ENCODE peak calls at places on chromosome 20, in ten cellular contexts. Z, U, C, L, P, K, A, W, M and Q are unnamed samples.

GRCh38 chr20:36483919-36484808 is 57.2 kb upstream of the MYL9 start:
- DNase-seq in Z (no peak), U (no peak), C (no peak), L (peak; percentile 75), P (no peak), K (no peak), A (no peak), W (no peak), M (no peak), Q (no peak)

GRCh38 chr20:56427797-56428196 is 15.7 kb downstream of the CASS4 start:
- DNase-seq in Z (no peak), U (no peak), C (no peak), L (no peak), P (no peak), K (no peak), A (no peak), W (no peak), M (no peak), Q (no peak)

GRCh38 chr20:35680464-35681183 is 15.9 kb upstream of the CPNE1 start:
- DNase-seq in Z (no peak), U (no peak), C (no peak), L (no peak), P (no peak), K (no peak), A (no peak), W (no peak), M (no peak), Q (peak; percentile 15)

GRCh38 chr20:59028812-59029211 is 3.3 kb downstream of the ATP5F1E start:
- DNase-seq in Z (no peak), U (no peak), C (no peak), L (peak; percentile 25), P (no peak), K (no peak), A (no peak), W (no peak), M (no peak), Q (no peak)

GRCh38 chr20:15528386-15529111 is 1044.7 kb downstream of the KIF16B start:
- DNase-seq in Z (no peak), U (no peak), C (no peak), L (no peak), P (no peak), K (no peak), A (no peak), W (no peak), M (no peak), Q (no peak)

GRCh38 chr20:32858189-32858588 is 534 bp upstream of the EFCAB8 start:
- DNase-seq in Z (no peak), U (no peak), C (no peak), L (no peak), P (peak; percentile 11), K (no peak), A (no peak), W (no peak), M (no peak), Q (no peak)

GRCh38 chr20:41476013-41476441 is 109.4 kb upstream of the EMILIN3 start:
- DNase-seq in Z (no peak), U (no peak), C (no peak), L (peak; percentile 68), P (peak; percentile 90), K (peak; percentile 63), A (no peak), W (no peak), M (peak; percentile 40), Q (no peak)

GRCh38 chr20:56873836-56874235 is 244.7 kb downstream of the TFAP2C start:
- DNase-seq in Z (no peak), U (no peak), C (no peak), L (no peak), P (no peak), K (no peak), A (no peak), W (no peak), M (no peak), Q (no peak)

GRCh38 chr20:37758332-37758731 is 64.5 kb downstream of the CTNNBL1 start:
- DNase-seq in Z (no peak), U (no peak), C (no peak), L (no peak), P (no peak), K (no peak), A (peak; percentile 77), W (peak; percentile 9), M (no peak), Q (no peak)

GRCh38 chr20:11850901-11851300 is 66.8 kb upstream of the BTBD3 start:
- DNase-seq in Z (no peak), U (no peak), C (no peak), L (peak; percentile 68), P (peak; percentile 34), K (no peak), A (no peak), W (no peak), M (no peak), Q (no peak)

GRCh38 chr20:51961964-51962761 is 159.8 kb upstream of the SALL4 start:
- DNase-seq in Z (no peak), U (no peak), C (no peak), L (no peak), P (no peak), K (no peak), A (peak; percentile 31), W (no peak), M (no peak), Q (no peak)

GRCh38 chr20:10705801-10706459 is 32.1 kb upstream of the JAG1 start:
- DNase-seq in Z (no peak), U (no peak), C (no peak), L (no peak), P (no peak), K (no peak), A (no peak), W (no peak), M (no peak), Q (no peak)

GRCh38 chr20:61951695-61952533 is 113.8 kb downstream of the TAF4 start:
- DNase-seq in Z (peak; percentile 84), U (no peak), C (peak; percentile 73), L (peak; percentile 28), P (peak; percentile 14), K (no peak), A (peak; percentile 88), W (peak; percentile 79), M (no peak), Q (peak; percentile 82)

GRCh38 chr20:50633361-50633760 is 58.0 kb downstream of the RIPOR3 start:
- DNase-seq in Z (no peak), U (no peak), C (no peak), L (no peak), P (no peak), K (no peak), A (no peak), W (no peak), M (no peak), Q (no peak)

GRCh38 chr20:63224272-63225081 is 8.5 kb upstream of the YTHDF1 start:
- DNase-seq in Z (no peak), U (no peak), C (no peak), L (peak; percentile 44), P (peak; percentile 28), K (peak; percentile 46), A (peak; percentile 58), W (no peak), M (no peak), Q (no peak)
- TF ChIP-seq CTCF in Z (peak; percentile 38), U (no peak), C (peak; percentile 29), L (peak; percentile 35), P (peak; percentile 17), K (peak; percentile 31), A (no peak), W (no peak), M (no peak), Q (peak; percentile 29)

GRCh38 chr20:45463113-45463512 is 6.4 kb upstream of the WFDC2 start:
- DNase-seq in Z (no peak), U (no peak), C (no peak), L (no peak), P (no peak), K (no peak), A (no peak), W (no peak), M (no peak), Q (no peak)
- TF ChIP-seq CTCF in Z (no peak), U (no peak), C (no peak), L (no peak), P (no peak), K (no peak), A (no peak), W (no peak), M (no peak), Q (no peak)

DNA sequence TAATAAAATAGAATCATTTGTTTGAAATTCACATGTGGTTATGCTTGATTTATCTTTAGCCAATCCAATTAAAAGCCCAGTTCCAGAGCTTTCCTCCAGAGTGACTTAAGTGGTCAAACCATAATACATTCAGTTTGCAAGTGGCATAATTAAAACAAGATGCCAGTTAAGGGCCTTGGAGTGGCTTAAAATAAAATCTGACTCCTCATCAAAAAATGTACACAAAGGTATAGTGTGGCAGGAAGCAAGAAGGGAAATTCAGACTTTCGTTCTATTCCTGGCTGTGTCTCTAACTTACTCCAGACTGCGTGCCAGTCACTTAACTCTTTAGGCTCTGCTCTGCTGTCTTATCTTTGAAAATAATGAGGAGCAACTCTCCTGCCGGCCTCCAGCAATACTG is 251.3 kb upstream of the PRND start:
- DNase-seq in Z (no peak), U (no peak), C (no peak), L (peak; percentile 87), P (peak; percentile 96), K (no peak), A (no peak), W (no peak), M (no peak), Q (no peak)
- TF ChIP-seq CTCF in Z (no peak), U (no peak), C (no peak), L (peak; percentile 16), P (no peak), K (no peak), A (no peak), W (no peak), M (no peak), Q (no peak)

GRCh38 chr20:2124632-2125131 is 23.1 kb downstream of the STK35 start:
- DNase-seq in Z (no peak), U (no peak), C (no peak), L (no peak), P (no peak), K (no peak), A (no peak), W (no peak), M (no peak), Q (no peak)
- TF ChIP-seq CTCF in Z (no peak), U (no peak), C (no peak), L (no peak), P (no peak), K (no peak), A (no peak), W (no peak), M (no peak), Q (no peak)